ENCODE peak calls at places on chromosomes 11 and 22, in five cellular contexts. O, S, H, C and R are unnamed samples. For H3K4me1, the result is how much of the 10 kb centered on the place peaks cover.

GRCh38 chr22:30574095-30574981 is at the start of gene GAL3ST1:
- DNase-seq in O (peak), S (no peak), H (no peak), C (peak), R (no peak)

GRCh38 chr22:20659258-20659657 is 114.7 kb upstream of the SERPIND1 start:
- DNase-seq in O (no peak), S (no peak), H (no peak), C (no peak), R (no peak)

GRCh38 chr11:131865860-131866259 is 495.4 kb downstream of the NTM start:
- DNase-seq in O (no peak), S (no peak), H (no peak), C (no peak), R (no peak)

GRCh38 chr22:38461414-38462081 is 6.3 kb upstream of the KDELR3 start:
- DNase-seq in O (peak), S (peak), H (peak), C (peak), R (no peak)

GRCh38 chr11:57704932-57705331 is 7.1 kb downstream of the MED19 start:
- DNase-seq in O (no peak), S (no peak), H (no peak), C (no peak), R (no peak)

GRCh38 chr11:112809429-112809828 is 151.8 kb upstream of the NCAM1 start:
- DNase-seq in O (no peak), S (no peak), H (no peak), C (no peak), R (no peak)

GRCh38 chr11:371051-371450 is 1.8 kb downstream of the B4GALNT4 start:
- DNase-seq in O (no peak), S (no peak), H (no peak), C (no peak), R (no peak)

GRCh38 chr11:104547996-104548661 is 350.1 kb downstream of the CASP12 start:
- DNase-seq in O (no peak), S (no peak), H (no peak), C (no peak), R (no peak)

GRCh38 chr11:116386118-116386699 is 386.6 kb downstream of the BUD13 start:
- DNase-seq in O (no peak), S (no peak), H (no peak), C (no peak), R (no peak)

GRCh38 chr11:11981364-11981763 is 27.1 kb downstream of the DKK3 start:
- DNase-seq in O (no peak), S (no peak), H (no peak), C (no peak), R (no peak)

GRCh38 chr22:48227341-48228018 is 1465.0 kb downstream of the TBC1D22A start:
- DNase-seq in O (no peak), S (no peak), H (no peak), C (no peak), R (no peak)

GRCh38 chr22:23233746-23234408 is 53.6 kb downstream of the BCR start:
- DNase-seq in O (no peak), S (no peak), H (no peak), C (no peak), R (no peak)

GRCh38 chr22:23236026-23236425 is 55.7 kb downstream of the BCR start:
- DNase-seq in O (no peak), S (no peak), H (no peak), C (no peak), R (no peak)

GRCh38 chr22:23235425-23235824 is 55.1 kb downstream of the BCR start:
- DNase-seq in O (no peak), S (no peak), H (no peak), C (no peak), R (no peak)

GRCh38 chr22:23233084-23233501 is 52.8 kb downstream of the BCR start:
- DNase-seq in O (no peak), S (no peak), H (peak), C (no peak), R (no peak)

GRCh38 chr22:23234409-23235161 is 54.3 kb downstream of the BCR start:
- DNase-seq in O (no peak), S (no peak), H (no peak), C (no peak), R (no peak)
- H3K4me1 ChIP-seq in O (under half), S (under half), H (under half), C (half or more), R (under half)

GRCh38 chr11:102148059-102148458 is 37.8 kb downstream of the YAP1 start:
- DNase-seq in O (no peak), S (no peak), H (no peak), C (no peak), R (no peak)

GRCh38 chr11:102143867-102144266 is 33.6 kb downstream of the YAP1 start:
- DNase-seq in O (no peak), S (no peak), H (no peak), C (no peak), R (no peak)

GRCh38 chr11:102147031-102147430 is 36.8 kb downstream of the YAP1 start:
- DNase-seq in O (no peak), S (no peak), H (no peak), C (no peak), R (no peak)

GRCh38 chr11:102144357-102145342 is 34.4 kb downstream of the YAP1 start:
- DNase-seq in O (no peak), S (no peak), H (no peak), C (peak), R (no peak)

GRCh38 chr11:102147632-102148031 is 37.4 kb downstream of the YAP1 start:
- DNase-seq in O (no peak), S (no peak), H (no peak), C (no peak), R (no peak)
- H3K4me1 ChIP-seq in O (under half), S (under half), H (under half), C (under half), R (under half)

DNA sequence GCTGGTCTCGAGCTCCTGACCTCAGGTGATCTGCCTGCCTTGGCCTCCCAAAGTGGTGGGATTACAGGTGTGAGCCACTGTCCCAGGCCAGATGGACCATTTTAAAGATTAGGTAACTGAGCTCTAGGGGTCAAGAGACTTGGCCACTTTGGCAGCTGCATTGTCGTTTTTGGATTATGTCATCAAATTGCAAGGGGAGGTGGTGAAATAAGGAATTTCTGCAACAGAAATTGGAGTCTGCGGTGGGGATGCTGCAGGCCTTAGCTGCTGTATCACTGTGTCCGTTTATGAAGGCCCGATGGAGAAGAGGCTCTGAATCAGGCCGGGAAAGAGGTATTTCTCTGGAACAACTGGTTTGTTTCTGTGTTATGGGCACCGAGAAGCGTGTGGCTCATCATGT is 34.6 kb downstream of the PTPRJ start:
- DNase-seq in O (no peak), S (no peak), H (no peak), C (no peak), R (no peak)
- H3K4me1 ChIP-seq in O (under half), S (under half), H (under half), C (under half), R (half or more)

GRCh38 chr11:68504432-68505066 is 44.0 kb downstream of the PPP6R3 start:
- DNase-seq in O (no peak), S (no peak), H (no peak), C (no peak), R (no peak)
- H3K4me1 ChIP-seq in O (under half), S (under half), H (under half), C (under half), R (under half)

GRCh38 chr11:48005133-48005532 is 24.8 kb downstream of the PTPRJ start:
- DNase-seq in O (no peak), S (no peak), H (no peak), C (no peak), R (no peak)
- H3K4me1 ChIP-seq in O (under half), S (under half), H (under half), C (under half), R (half or more)

DNA sequence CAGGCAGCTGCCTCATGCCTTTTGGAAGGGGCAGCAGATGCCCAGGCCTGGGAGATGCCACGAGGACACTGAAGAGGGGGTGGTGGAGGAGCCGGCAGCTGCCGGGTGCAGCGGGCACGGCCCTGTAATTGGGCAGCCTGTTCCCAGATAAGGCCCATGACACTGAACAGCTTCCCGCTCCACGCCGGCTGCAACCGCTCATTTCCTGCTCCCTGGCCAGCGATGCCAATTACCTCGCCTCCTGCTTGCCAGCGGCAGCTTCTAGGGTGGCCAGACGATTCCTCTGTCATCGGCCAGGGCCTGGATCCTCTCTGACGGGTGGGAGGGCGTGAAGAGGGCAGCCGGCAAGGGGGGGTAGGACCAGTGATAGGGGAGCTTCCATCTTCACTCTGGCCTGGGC is 22.8 kb downstream of the FLRT1 start:
- DNase-seq in O (no peak), S (no peak), H (peak), C (no peak), R (no peak)
- H3K4me1 ChIP-seq in O (under half), S (under half), H (under half), C (under half), R (under half)

DNA sequence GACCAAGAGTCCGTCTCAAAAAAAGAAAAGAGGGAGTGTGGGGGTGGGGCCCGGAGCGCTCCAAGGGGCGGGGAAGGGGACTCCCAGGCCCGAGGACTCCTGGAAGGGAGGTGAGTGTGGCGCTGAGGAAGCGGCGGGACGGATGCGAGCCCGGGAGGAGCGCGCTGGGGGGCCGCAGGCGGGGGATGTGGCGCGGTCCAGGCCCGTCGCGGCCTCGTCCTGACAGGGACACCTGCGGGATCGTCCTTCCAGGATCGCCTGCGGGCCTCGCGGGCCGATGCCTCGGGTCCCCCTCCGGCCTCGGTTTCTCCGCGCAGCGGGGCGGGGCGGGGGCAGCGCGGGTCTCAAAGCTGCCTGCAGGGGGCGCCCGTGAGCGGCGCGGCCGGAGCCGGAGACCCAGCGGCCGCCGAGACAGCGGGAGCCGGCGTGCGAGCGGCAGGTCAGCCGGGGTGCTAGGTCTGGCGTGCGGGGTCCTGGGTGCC is 3.8 kb upstream of the ADORA2A start:
- DNase-seq in O (peak), S (no peak), H (peak), C (peak), R (peak)
- H3K4me1 ChIP-seq in O (under half), S (under half), H (under half), C (under half), R (under half)

GRCh38 chr22:26570864-26571525 is 18.9 kb downstream of the TPST2 start:
- DNase-seq in O (no peak), S (no peak), H (no peak), C (no peak), R (no peak)
- H3K4me1 ChIP-seq in O (under half), S (under half), H (under half), C (under half), R (under half)

GRCh38 chr11:5225480-5225871 is 1.4 kb downstream of the HBB start:
- DNase-seq in O (no peak), S (no peak), H (no peak), C (no peak), R (no peak)

GRCh38 chr11:5228124-5228523 is 1.3 kb upstream of the HBB start:
- DNase-seq in O (no peak), S (no peak), H (no peak), C (no peak), R (no peak)

GRCh38 chr11:5229388-5229787 is 2.5 kb upstream of the HBB start:
- DNase-seq in O (no peak), S (no peak), H (no peak), C (peak), R (no peak)

GRCh38 chr11:5226732-5227327 is at the start of gene HBB:
- DNase-seq in O (no peak), S (no peak), H (no peak), C (no peak), R (no peak)

DNA sequence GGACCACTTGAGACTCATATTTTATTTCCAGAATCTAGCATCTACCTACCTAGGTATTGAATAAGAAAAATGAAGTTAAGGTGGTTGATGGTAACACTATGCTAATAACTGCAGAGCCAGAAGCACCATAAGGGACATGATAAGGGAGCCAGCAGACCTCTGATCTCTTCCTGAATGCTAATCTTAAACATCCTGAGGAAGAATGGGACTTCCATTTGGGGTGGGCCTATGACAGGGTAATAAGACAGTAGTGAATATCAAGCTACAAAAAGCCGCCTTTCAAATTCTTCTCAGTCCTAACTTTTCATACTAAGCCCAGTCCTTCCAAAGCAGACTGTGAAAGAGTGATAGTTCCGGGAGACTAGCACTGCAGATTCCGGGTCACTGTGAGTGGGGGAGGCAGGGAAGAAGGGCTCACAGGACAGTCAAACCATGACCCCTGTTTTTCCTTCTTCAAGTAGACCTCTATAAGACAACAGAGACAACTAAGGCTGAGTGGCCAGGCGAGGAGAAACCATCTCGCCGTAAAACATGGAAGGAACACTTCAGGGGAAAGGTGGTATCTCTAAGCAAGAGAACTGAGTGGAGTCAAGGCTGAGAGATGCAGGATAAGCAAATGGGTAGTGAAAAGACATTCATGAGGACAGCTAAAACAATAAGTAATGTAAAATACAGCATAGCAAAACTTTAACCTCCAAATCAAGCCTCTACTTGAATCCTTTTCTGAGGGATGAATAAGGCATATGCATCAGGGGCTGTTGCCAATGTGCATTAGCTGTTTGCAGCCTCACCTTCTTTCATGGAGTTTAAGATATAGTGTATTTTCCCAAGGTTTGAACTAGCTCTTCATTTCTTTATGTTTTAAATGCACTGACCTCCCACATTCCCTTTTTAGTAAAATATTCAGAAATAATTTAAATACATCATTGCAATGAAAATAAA is 2.1 kb downstream of the HBB start:
- DNase-seq in O (no peak), S (no peak), H (no peak), C (no peak), R (no peak)
- H3K4me1 ChIP-seq in O (under half), S (under half), H (under half), C (under half), R (under half)